ENCODE peak calls at places on chromosomes 4 and X, in nine cellular contexts. F is SK-N-SH, O is sigmoid colon, Q is HL-60, D is K562, M is suprapubic skin, X is GM12878, I is Panc1, Z is HCT116. W is an unnamed sample.
A peak's percentile ranks its signal among the peaks of the same experiment; 100 is the strongest.

GRCh38 chr4:109029987-109030386 is 267.1 kb upstream of the ETNPPL start:
- DNase-seq in D (no peak), F (no peak), M (no peak), Q (no peak), X (no peak), I (no peak), O (no peak), Z (no peak), W (no peak)

GRCh38 chr4:189092596-189092995 is 848.1 kb upstream of the FRG1 start:
- DNase-seq in Z (no peak), X (no peak), D (no peak), I (no peak), M (no peak), Q (no peak), F (no peak), O (no peak), W (no peak)

GRCh38 chrX:151604931-151605330 is 41.5 kb downstream of the PASD1 start:
- DNase-seq in I (no peak), D (no peak), Q (no peak), Z (no peak), O (no peak), X (no peak), M (no peak), F (no peak), W (no peak)

GRCh38 chr4:179110356-179110755 is 1668.1 kb upstream of the AGA start:
- DNase-seq in M (no peak), F (no peak), O (no peak), I (no peak), X (no peak), Z (no peak), D (no peak), Q (no peak), W (no peak)

GRCh38 chrX:133544105-133544504 is 128.8 kb upstream of the GPC4 start:
- DNase-seq in Q (peak; percentile 6), I (no peak), M (no peak), F (no peak), D (no peak), X (no peak), O (no peak), Z (peak; percentile 67), W (no peak)

GRCh38 chr4:27278615-27279014 is 418.0 kb downstream of the STIM2 start:
- DNase-seq in Q (no peak), M (no peak), D (peak; percentile 11), Z (no peak), F (no peak), I (no peak), X (no peak), O (no peak), W (no peak)

GRCh38 chr4:146638801-146639351 is at the start of gene POU4F2:
- DNase-seq in F (peak; percentile 78), M (no peak), Q (no peak), D (no peak), O (no peak), X (no peak), Z (no peak), I (no peak), W (no peak)

GRCh38 chrX:49269010-49269767 is 404 bp upstream of the PPP1R3F start:
- DNase-seq in O (peak; percentile 99), Q (peak; percentile 94), Z (peak; percentile 96), X (peak; percentile 93), D (peak; percentile 92), I (peak; percentile 88), M (peak; percentile 99), F (peak; percentile 89), W (peak; percentile 99)

GRCh38 chr4:7584760-7585159 is 150.0 kb upstream of the PSAPL1 start:
- DNase-seq in D (no peak), I (no peak), F (no peak), X (no peak), Z (no peak), Q (no peak), O (no peak), M (no peak), W (no peak)

DNA sequence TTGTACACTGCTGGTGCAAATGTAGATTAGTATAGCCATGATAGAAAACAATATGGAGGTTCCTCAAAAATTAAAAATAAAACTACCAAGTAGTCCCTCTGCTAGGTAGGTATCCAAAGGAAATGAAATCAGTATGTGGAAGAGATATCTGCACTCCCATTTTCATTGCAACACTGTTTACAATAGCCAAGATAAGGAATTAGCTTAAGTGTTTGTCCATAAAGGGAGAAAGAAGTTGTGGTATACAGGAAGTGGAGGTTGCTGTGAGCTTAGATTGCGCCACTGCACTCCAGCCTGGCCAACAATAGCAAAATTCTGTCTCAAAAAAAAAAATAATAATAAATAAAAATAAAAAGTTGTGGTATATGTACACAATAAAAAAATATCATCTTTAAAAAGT is 325.0 kb upstream of the EMCN start:
- DNase-seq in I (no peak), Z (no peak), O (no peak), Q (no peak), M (no peak), D (no peak), F (no peak), X (no peak), W (no peak)
- TF ChIP-seq POLR2AphosphoS5 in I (no peak), Z (no peak), O (no peak), Q (no peak), M (no peak), D (no peak), F (no peak), X (no peak), W (no peak)

GRCh38 chr4:89674876-89675459 is 162.0 kb downstream of the SNCA start:
- DNase-seq in I (no peak), X (no peak), O (no peak), Z (no peak), Q (no peak), F (no peak), D (no peak), M (no peak), W (no peak)
- TF ChIP-seq POLR2AphosphoS5 in I (no peak), X (no peak), O (no peak), Z (no peak), Q (no peak), F (no peak), D (no peak), M (no peak), W (no peak)

GRCh38 chrX:154356596-154356995 is 17.8 kb downstream of the FLNA start:
- DNase-seq in X (no peak), M (no peak), Z (no peak), I (no peak), Q (peak; percentile 31), D (no peak), F (no peak), O (no peak), W (no peak)

GRCh38 chrX:154354013-154354412 is 20.4 kb downstream of the FLNA start:
- DNase-seq in Z (no peak), D (no peak), I (no peak), F (no peak), M (no peak), Q (peak; percentile 21), O (peak; percentile 70), X (no peak), W (no peak)

GRCh38 chrX:154354516-154354915 is 19.9 kb downstream of the FLNA start:
- DNase-seq in M (no peak), Q (no peak), Z (no peak), I (no peak), F (no peak), O (no peak), X (no peak), D (no peak), W (no peak)

GRCh38 chrX:154355776-154356140 is 18.7 kb downstream of the FLNA start:
- DNase-seq in M (no peak), Q (peak; percentile 18), I (no peak), D (no peak), O (no peak), Z (no peak), F (no peak), X (no peak), W (no peak)

DNA sequence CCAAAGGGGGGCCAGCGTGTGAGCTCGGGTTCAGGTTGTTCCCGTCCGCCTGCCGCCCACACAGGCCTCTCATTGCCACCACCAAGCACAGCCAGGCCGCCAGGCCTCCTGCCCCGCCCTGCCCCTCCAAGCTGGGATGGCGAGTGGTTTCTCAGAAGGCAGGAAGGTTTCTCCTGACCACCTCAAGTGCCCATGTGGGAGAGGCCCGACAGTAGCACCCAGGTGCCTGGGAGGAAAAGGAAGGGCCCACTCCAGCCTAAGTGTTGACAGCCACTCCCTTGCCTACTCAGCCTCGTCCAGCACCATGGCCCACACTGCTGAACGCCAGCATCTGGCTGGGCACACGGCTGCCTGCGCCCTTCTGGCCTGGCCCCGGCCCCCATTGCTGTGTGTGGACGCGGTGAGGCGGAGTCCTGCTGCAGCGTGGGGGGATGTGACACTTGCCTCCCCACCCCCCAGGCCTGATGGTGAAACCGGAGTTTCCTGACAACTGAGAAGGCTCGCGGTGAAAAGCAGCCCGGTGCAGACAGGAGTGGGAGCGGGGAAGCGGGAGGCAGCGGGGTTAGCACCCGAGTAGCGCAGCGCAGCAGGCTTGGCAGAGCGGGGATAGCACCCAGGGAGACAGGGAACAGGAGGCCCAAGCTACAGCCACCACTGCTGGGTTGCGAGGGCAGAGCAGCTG is 19.2 kb downstream of the FLNA start:
- DNase-seq in O (no peak), F (no peak), X (no peak), Q (peak; percentile 28), Z (no peak), I (no peak), M (no peak), D (no peak), W (no peak)
- TF ChIP-seq POLR2AphosphoS5 in O (no peak), F (no peak), X (no peak), Q (no peak), Z (no peak), I (no peak), M (no peak), D (no peak), W (no peak)

GRCh38 chr4:78165758-78166157 is 108.6 kb downstream of the FRAS1 start:
- DNase-seq in F (no peak), D (no peak), X (no peak), O (no peak), Z (no peak), M (no peak), I (no peak), Q (no peak), W (no peak)

GRCh38 chr4:78167510-78167909 is 110.4 kb downstream of the FRAS1 start:
- DNase-seq in I (no peak), Z (no peak), D (no peak), F (no peak), O (no peak), Q (no peak), X (no peak), M (no peak), W (no peak)

GRCh38 chr4:78166582-78166981 is 109.5 kb downstream of the FRAS1 start:
- DNase-seq in D (no peak), Z (no peak), F (no peak), Q (no peak), O (no peak), I (no peak), M (no peak), X (no peak), W (no peak)

GRCh38 chr4:78169728-78170127 is 112.6 kb downstream of the FRAS1 start:
- DNase-seq in O (no peak), Q (no peak), I (no peak), X (no peak), F (no peak), Z (no peak), D (no peak), M (no peak), W (no peak)

GRCh38 chr4:78168029-78168428 is 110.9 kb downstream of the FRAS1 start:
- DNase-seq in F (no peak), O (no peak), X (no peak), D (no peak), I (no peak), M (no peak), Q (no peak), Z (no peak), W (no peak)
- TF ChIP-seq POLR2AphosphoS5 in F (no peak), O (no peak), X (no peak), D (no peak), I (no peak), M (no peak), Q (no peak), Z (no peak), W (no peak)

GRCh38 chr4:37531156-37531555 is 155.0 kb downstream of the RELL1 start:
- DNase-seq in O (no peak), D (no peak), X (no peak), Z (no peak), I (no peak), Q (no peak), M (no peak), F (no peak), W (no peak)
- TF ChIP-seq POLR2AphosphoS5 in O (no peak), D (no peak), X (no peak), Z (no peak), I (no peak), Q (no peak), M (no peak), F (no peak), W (no peak)